ENCODE peak calls at places on chromosomes 4 and X, in nine cellular contexts. O is breast epithelium, R is transverse colon, G is SK-N-SH, Y is upper lobe of left lung, C is H1, H is HCT116, T is GM12892, S is esophagus muscularis mucosa. P is an unnamed sample.

GRCh38 chr4:38230821-38231583 is 270.8 kb downstream of the PTTG2 start:
- DNase-seq in O (no peak), R (no peak), G (no peak), Y (no peak), C (peak), H (no peak), T (no peak), S (peak), P (no peak)

GRCh38 chr4:53313510-53313909 is 52.4 kb downstream of the SCFD2 start:
- DNase-seq in O (no peak), R (no peak), G (peak), Y (no peak), C (no peak), H (no peak), T (no peak), S (no peak), P (no peak)

GRCh38 chrX:47218280-47218919 is at the start of gene CDK16:
- DNase-seq in O (peak), R (peak), G (peak), Y (peak), C (peak), H (peak), T (peak), S (peak), P (peak)

GRCh38 chr4:128159967-128160366 is 98.9 kb downstream of the LARP1B start:
- DNase-seq in O (no peak), R (no peak), G (no peak), Y (no peak), C (no peak), H (no peak), T (no peak), S (no peak), P (no peak)

GRCh38 chrX:120147537-120147936 is 10.9 kb upstream of the RHOXF2 start:
- DNase-seq in O (no peak), R (no peak), G (no peak), Y (no peak), C (no peak), H (no peak), T (no peak), S (no peak), P (no peak)

GRCh38 chrX:138710866-138711331 is 618 bp downstream of the FGF13 start:
- DNase-seq in O (no peak), R (no peak), G (no peak), Y (peak), C (peak), H (no peak), T (peak), S (no peak), P (no peak)

GRCh38 chr4:7979652-7979968 is 39.9 kb upstream of the AFAP1 start:
- DNase-seq in O (no peak), R (no peak), G (no peak), Y (no peak), C (no peak), H (no peak), T (no peak), S (no peak), P (no peak)

GRCh38 chrX:1027133-1027532 is 185.3 kb downstream of the CRLF2 start:
- DNase-seq in O (no peak), R (no peak), G (no peak), Y (no peak), C (no peak), H (no peak), T (no peak), S (no peak), P (no peak)

GRCh38 chrX:153460826-153461225 is 9.6 kb downstream of the HAUS7 start:
- DNase-seq in O (no peak), R (peak), G (peak), Y (no peak), C (no peak), H (no peak), T (no peak), S (no peak), P (no peak)

GRCh38 chr4:11623726-11624037 is 195.0 kb upstream of the HS3ST1 start:
- DNase-seq in O (peak), R (peak), G (no peak), Y (no peak), C (no peak), H (no peak), T (no peak), S (no peak), P (no peak)

GRCh38 chr4:170591076-170591475 is 501.3 kb upstream of the AADAT start:
- DNase-seq in O (no peak), R (no peak), G (no peak), Y (no peak), C (no peak), H (no peak), T (no peak), S (no peak), P (no peak)

GRCh38 chr4:153039542-153040185 is 103.5 kb downstream of the FHDC1 start:
- DNase-seq in O (no peak), R (no peak), G (no peak), Y (no peak), C (no peak), H (no peak), T (no peak), S (peak), P (no peak)

GRCh38 chrX:13432776-13433605 is 113.1 kb upstream of the ATXN3L start:
- DNase-seq in O (no peak), R (no peak), G (no peak), Y (no peak), C (no peak), H (no peak), T (no peak), S (no peak), P (no peak)

DNA sequence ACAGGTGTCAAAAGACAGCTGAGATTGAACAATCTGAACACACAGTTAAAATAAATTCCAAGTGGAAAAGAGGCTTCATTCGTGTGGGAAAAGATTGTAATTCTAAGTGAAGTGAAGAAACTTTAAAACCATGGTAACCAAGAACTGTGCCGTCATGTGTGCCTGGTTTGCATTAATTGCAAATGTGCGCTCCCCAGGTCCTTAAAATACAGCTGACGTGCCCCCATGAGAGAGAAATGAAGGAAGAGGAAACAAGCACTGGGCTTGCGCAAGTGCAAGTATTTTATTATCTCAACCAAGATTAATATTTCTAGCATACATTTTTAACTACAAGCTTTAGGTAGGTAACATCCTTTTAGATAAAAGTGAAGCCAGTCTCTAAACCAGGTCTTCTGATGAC is 92.5 kb downstream of the PARM1 start:
- DNase-seq in O (no peak), R (no peak), G (no peak), Y (no peak), C (no peak), H (no peak), T (no peak), S (no peak), P (peak)
- TF ChIP-seq POLR2AphosphoS5 in O (no peak), R (no peak), G (no peak), Y (no peak), C (no peak), H (no peak), T (no peak), S (no peak), P (no peak)

DNA sequence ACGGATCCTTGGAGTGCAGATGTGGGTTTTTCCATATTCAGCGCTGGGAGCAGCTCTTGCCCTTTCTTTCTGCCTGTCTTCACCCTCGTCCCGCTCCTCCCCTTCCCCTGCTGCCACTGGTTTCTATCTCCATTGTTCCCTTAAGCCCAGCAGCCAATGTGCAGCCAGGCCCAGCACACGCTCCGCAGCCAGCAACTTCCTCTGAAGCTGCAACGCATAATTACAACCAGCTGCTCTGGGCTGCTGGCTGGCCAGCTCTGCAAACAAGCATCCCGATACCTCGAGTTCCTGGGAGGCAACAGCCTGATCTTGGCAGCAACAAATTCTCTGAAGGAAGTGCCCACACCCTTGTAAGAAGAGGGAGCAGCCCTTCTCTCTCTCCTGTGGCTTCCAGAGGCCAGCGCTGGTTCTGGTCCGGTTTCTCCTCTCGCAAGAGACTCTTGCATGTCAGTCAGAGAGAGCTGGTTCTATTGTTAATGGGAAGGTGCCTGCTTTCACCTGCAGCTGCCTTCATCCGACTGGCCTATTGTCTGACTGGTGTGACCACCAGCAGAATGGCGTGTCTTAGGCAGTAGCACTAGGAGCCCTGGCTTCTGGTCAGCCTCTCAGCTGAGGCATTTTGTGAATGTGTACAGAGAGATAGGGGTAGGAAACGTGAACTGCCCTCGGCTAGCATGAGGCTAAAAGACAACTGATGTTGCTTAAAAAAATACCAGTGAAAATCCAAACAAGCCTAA is 83.8 kb upstream of the MAML3 start:
- DNase-seq in O (peak), R (peak), G (peak), Y (peak), C (peak), H (no peak), T (no peak), S (no peak), P (peak)
- TF ChIP-seq POLR2AphosphoS5 in O (no peak), R (peak), G (peak), Y (peak), C (peak), H (no peak), T (no peak), S (peak), P (peak)

GRCh38 chrX:115333446-115333845 is 43.9 kb downstream of the LUZP4 start:
- DNase-seq in O (no peak), R (no peak), G (no peak), Y (no peak), C (no peak), H (no peak), T (no peak), S (no peak), P (no peak)

GRCh38 chrX:115330498-115331138 is 41.1 kb downstream of the LUZP4 start:
- DNase-seq in O (peak), R (peak), G (peak), Y (no peak), C (no peak), H (peak), T (peak), S (no peak), P (no peak)

GRCh38 chrX:115337735-115338134 is 48.2 kb downstream of the LUZP4 start:
- DNase-seq in O (no peak), R (no peak), G (no peak), Y (no peak), C (no peak), H (no peak), T (no peak), S (no peak), P (no peak)

DNA sequence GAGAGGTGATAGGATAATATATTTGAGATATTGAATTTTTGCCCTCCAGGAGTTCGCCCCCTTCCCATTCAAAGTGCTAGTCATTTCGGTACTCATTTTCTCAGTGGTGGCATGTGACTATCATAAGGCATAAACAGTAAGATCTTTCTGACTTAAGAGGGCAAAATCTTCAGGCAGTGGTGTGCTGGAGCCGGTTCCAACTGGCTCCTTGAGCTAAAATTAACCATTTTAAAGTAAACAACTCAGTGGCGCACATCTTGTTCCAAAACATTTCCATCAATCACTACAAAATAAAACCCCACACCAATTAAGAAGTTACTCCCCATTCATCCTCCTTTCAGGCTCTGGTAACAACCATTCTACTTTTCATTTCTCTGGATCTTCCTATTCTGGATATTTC is 43.3 kb downstream of the LUZP4 start:
- DNase-seq in O (no peak), R (no peak), G (no peak), Y (no peak), C (no peak), H (no peak), T (no peak), S (no peak), P (no peak)
- TF ChIP-seq POLR2AphosphoS5 in O (no peak), R (no peak), G (no peak), Y (no peak), C (no peak), H (no peak), T (no peak), S (peak), P (no peak)

DNA sequence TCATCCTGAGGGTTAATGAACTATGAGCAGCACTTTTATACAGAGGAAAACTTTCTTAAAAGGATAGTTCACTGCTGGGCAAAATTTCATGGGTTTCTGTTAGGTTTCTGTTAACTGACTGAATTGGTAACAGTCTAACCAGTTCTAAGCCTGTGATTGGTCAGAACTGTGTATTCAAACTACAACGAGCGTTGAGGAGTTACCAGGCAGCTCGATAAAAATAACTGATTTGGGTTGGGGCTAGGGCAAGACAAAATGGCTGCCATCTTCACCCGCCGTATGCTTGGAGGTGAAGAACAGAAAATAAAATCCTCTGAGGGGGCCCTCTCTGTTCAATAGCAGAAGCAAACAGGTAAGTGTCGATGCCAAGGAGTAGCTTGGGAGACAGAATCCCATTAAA is 22.0 kb downstream of the FAM133A start:
- DNase-seq in O (no peak), R (no peak), G (no peak), Y (no peak), C (no peak), H (no peak), T (no peak), S (no peak), P (no peak)
- TF ChIP-seq POLR2AphosphoS5 in O (no peak), R (no peak), G (no peak), Y (no peak), C (no peak), H (no peak), T (no peak), S (no peak), P (no peak)

GRCh38 chrX:124223524-124223923 is 108.9 kb upstream of the TEX13D start:
- DNase-seq in O (no peak), R (no peak), G (no peak), Y (no peak), C (no peak), H (no peak), T (no peak), S (no peak), P (no peak)

GRCh38 chrX:124216396-124217124 is 115.9 kb upstream of the TEX13D start:
- DNase-seq in O (no peak), R (no peak), G (no peak), Y (no peak), C (no peak), H (no peak), T (no peak), S (no peak), P (no peak)

GRCh38 chrX:124215786-124216185 is 116.7 kb upstream of the TEX13D start:
- DNase-seq in O (no peak), R (no peak), G (no peak), Y (no peak), C (no peak), H (no peak), T (no peak), S (no peak), P (no peak)

GRCh38 chrX:124212622-124213021 is 119.8 kb upstream of the TEX13D start:
- DNase-seq in O (no peak), R (no peak), G (no peak), Y (no peak), C (no peak), H (no peak), T (no peak), S (no peak), P (no peak)

DNA sequence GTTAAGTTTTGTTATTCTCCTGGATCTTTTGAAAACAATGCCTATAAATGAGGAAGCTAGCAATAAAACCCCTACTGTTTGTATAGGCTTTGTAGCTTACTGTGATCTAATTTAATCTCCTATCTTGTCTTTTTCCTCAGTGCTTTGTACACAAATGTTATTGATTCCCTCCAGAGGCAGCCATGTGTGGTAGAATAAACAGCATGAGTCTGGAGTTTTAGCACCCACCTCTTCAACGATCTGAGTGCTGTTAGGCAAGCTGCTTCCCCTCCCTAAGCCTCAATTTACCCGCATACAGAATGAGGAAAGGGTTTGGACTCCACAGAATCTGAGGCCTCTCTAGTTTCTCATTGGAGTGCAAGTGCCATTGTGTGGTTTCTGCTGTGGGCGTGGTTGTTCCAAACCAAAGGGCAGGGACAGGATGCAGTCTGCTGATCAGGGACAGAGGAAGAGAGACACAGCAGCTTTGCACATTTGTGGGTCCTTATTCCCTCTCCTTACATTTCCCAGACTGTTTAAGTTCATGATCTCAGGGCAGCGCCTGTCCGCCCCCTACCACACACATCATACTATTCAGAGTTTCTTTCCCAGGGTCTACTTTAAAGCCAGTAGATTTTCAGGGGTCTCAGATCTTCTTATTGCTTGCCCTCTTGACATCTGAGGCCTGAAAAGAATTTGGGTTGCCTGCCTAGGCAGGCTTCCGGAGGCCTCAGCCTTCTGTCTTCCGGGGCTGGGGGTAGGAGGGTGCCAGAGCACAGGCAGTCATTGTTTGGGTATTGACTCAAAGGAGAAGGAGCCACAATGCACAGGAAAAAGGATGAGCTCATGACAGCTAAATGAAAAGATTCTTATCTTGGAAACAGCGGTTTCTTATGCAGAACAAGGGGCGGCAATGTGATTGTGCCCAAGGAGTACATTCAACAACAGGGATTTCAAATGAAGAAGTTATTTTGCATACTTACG is 114.9 kb upstream of the TEX13D start:
- DNase-seq in O (no peak), R (peak), G (no peak), Y (no peak), C (no peak), H (no peak), T (no peak), S (no peak), P (no peak)
- TF ChIP-seq POLR2AphosphoS5 in O (no peak), R (no peak), G (no peak), Y (no peak), C (no peak), H (no peak), T (no peak), S (no peak), P (no peak)

GRCh38 chr4:150155391-150155790 is 77.1 kb downstream of the DCLK2 start:
- DNase-seq in O (no peak), R (no peak), G (peak), Y (no peak), C (no peak), H (no peak), T (no peak), S (peak), P (no peak)

GRCh38 chr4:150145950-150146340 is 67.7 kb downstream of the DCLK2 start:
- DNase-seq in O (no peak), R (no peak), G (no peak), Y (no peak), C (no peak), H (no peak), T (no peak), S (no peak), P (peak)

GRCh38 chr4:150152764-150153163 is 74.5 kb downstream of the DCLK2 start:
- DNase-seq in O (no peak), R (no peak), G (no peak), Y (no peak), C (no peak), H (no peak), T (no peak), S (no peak), P (no peak)

GRCh38 chr4:150149381-150149780 is 71.1 kb downstream of the DCLK2 start:
- DNase-seq in O (no peak), R (no peak), G (no peak), Y (no peak), C (no peak), H (no peak), T (no peak), S (no peak), P (no peak)

DNA sequence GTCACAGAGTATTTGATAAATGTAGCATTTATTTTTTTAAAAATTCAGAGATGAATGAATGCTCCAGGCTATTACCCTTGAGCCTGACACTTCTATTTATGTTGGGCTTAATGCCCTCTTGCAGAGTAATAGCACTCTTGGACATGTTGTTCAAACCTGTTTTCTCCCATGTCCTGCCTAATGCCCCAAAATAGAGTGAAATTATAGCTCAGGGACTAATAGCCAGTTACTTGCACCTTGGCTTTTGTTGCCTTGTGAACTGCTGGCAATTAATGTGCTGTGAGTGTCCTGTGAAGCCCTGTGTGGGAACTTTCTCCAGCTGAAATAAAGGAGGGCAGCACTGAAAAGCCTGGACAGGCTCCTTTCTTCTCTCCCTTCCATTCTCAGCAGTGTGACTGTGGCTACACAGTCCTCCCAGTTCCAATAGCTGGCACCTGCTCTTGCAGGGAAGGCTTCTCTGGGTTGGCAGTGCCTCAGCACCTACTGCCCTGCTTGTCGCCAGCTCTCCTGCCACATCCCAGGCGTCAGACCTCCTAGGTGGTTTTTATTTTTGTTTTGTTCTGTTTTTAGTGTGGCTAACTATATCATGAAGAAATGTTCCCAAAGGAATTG is 72.4 kb downstream of the DCLK2 start:
- DNase-seq in O (no peak), R (no peak), G (no peak), Y (no peak), C (no peak), H (no peak), T (no peak), S (peak), P (no peak)
- TF ChIP-seq POLR2AphosphoS5 in O (no peak), R (no peak), G (no peak), Y (no peak), C (no peak), H (no peak), T (no peak), S (no peak), P (no peak)

DNA sequence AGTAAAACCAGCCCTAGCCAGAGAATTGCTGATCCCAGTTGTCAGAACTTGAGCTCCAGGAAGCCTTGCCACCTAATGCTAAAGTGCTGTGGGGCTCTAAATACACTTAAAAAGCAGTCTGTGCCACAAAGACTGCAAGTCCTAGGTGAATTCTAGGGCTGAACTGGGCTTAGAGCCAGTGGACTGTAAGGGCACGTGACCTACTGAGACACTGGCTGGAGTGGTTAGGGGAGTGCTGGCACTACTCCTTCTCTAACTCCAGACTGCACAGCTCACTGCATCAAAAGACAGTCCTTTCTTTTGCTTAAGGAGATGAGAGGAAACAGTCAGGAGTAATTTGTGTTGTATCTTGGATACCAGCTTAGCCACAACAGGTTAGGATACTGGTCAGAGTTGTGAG is 1240.2 kb downstream of the FAM133A start:
- DNase-seq in O (no peak), R (no peak), G (peak), Y (no peak), C (no peak), H (no peak), T (no peak), S (no peak), P (no peak)
- TF ChIP-seq POLR2AphosphoS5 in O (no peak), R (no peak), G (no peak), Y (no peak), C (no peak), H (no peak), T (no peak), S (no peak), P (no peak)

P was measured in SK-N-MC.